ENCODE peak calls at places on chromosomes 16 and 17, in five cellular contexts. C is fibroblast of pulmonary artery, E is AG09319, Z is OCI-LY7, V is astrocyte of the spinal cord. Y is an unnamed sample.

GRCh38 chr17:57868007-57868774 is 18.3 kb upstream of the MRPS23 start:
- DNase-seq in C (peak), E (peak), Z (peak), V (peak), Y (peak)

GRCh38 chr17:31787857-31788570 is 71.0 kb downstream of the COPRS start:
- DNase-seq in C (peak), E (peak), Z (no peak), V (peak), Y (peak)

GRCh38 chr16:83441523-83441922 is 366.3 kb upstream of the HSBP1 start:
- DNase-seq in C (no peak), E (no peak), Z (no peak), V (no peak), Y (no peak)

GRCh38 chr17:10702574-10702973 is 5.2 kb downstream of the ADPRM start:
- DNase-seq in C (peak), E (no peak), Z (no peak), V (peak), Y (no peak)

GRCh38 chr16:56643080-56643778 is 4.8 kb downstream of the MT1A start:
- DNase-seq in C (peak), E (no peak), Z (no peak), V (no peak), Y (no peak)

GRCh38 chr17:69350911-69351310 is 24.0 kb upstream of the ABCA5 start:
- DNase-seq in C (no peak), E (no peak), Z (no peak), V (no peak), Y (no peak)

GRCh38 chr16:28534542-28535373 is 4.0 kb downstream of the NUPR1 start:
- DNase-seq in C (peak), E (peak), Z (no peak), V (no peak), Y (no peak)

GRCh38 chr17:73635101-73635767 is 9.0 kb downstream of the SDK2 start:
- DNase-seq in C (no peak), E (no peak), Z (no peak), V (no peak), Y (no peak)

GRCh38 chr17:45729284-45729907 is 54.7 kb upstream of the CRHR1 start:
- DNase-seq in C (no peak), E (no peak), Z (no peak), V (no peak), Y (no peak)

GRCh38 chr17:66893863-66894262 is 58.9 kb downstream of the CACNG5 start:
- DNase-seq in C (no peak), E (no peak), Z (no peak), V (no peak), Y (no peak)

GRCh38 chr16:56493131-56493530 is 26.7 kb downstream of the BBS2 start:
- DNase-seq in C (no peak), E (no peak), Z (no peak), V (no peak), Y (no peak)

GRCh38 chr17:28968269-28968913 is 17.1 kb upstream of the PHF12 start:
- DNase-seq in C (peak), E (no peak), Z (no peak), V (no peak), Y (no peak)

GRCh38 chr17:9233761-9234160 is 212.5 kb downstream of the NTN1 start:
- DNase-seq in C (no peak), E (no peak), Z (no peak), V (no peak), Y (no peak)

GRCh38 chr17:42673885-42674754 is 2.7 kb downstream of the PLEKHH3 start:
- DNase-seq in C (peak), E (no peak), Z (peak), V (peak), Y (no peak)

GRCh38 chr16:25151996-25152395 is 40.5 kb downstream of the LCMT1 start:
- DNase-seq in C (peak), E (peak), Z (no peak), V (peak), Y (peak)

GRCh38 chr17:21095735-21096134 is 31.0 kb upstream of the DHRS7B start:
- DNase-seq in C (no peak), E (no peak), Z (peak), V (no peak), Y (no peak)

GRCh38 chr16:24723663-24724062 is 5.8 kb upstream of the TNRC6A start:
- DNase-seq in C (no peak), E (no peak), Z (no peak), V (no peak), Y (no peak)

GRCh38 chr17:9728005-9728404 is 63.4 kb downstream of the DHRS7C start:
- DNase-seq in C (no peak), E (no peak), Z (no peak), V (no peak), Y (no peak)

GRCh38 chr16:76278086-76278485 is 885 bp downstream of the CNTNAP4 start:
- DNase-seq in C (no peak), E (no peak), Z (no peak), V (no peak), Y (no peak)

GRCh38 chr16:66925322-66925840 is at the start of gene RRAD:
- DNase-seq in C (peak), E (no peak), Z (no peak), V (peak), Y (no peak)

GRCh38 chr17:45021607-45022287 is 29.7 kb downstream of the DCAKD start:
- DNase-seq in C (peak), E (no peak), Z (peak), V (peak), Y (no peak)

GRCh38 chr17:72166040-72166439 is 45.2 kb downstream of the SOX9 start:
- DNase-seq in C (no peak), E (no peak), Z (no peak), V (no peak), Y (no peak)

GRCh38 chr17:69454051-69454450 is 39.6 kb downstream of the MAP2K6 start:
- DNase-seq in C (no peak), E (no peak), Z (no peak), V (no peak), Y (no peak)

GRCh38 chr16:51710186-51710585 is 559.1 kb upstream of the SALL1 start:
- DNase-seq in C (no peak), E (no peak), Z (no peak), V (no peak), Y (no peak)

GRCh38 chr17:4919511-4920047 is 12.5 kb upstream of the GP1BA start:
- DNase-seq in C (no peak), E (no peak), Z (no peak), V (no peak), Y (no peak)

GRCh38 chr17:28471127-28471453 is 2.4 kb upstream of the SLC13A2 start:
- DNase-seq in C (no peak), E (no peak), Z (no peak), V (no peak), Y (no peak)

GRCh38 chr16:12087901-12088364 is 111.4 kb downstream of the SNX29 start:
- DNase-seq in C (no peak), E (no peak), Z (peak), V (no peak), Y (no peak)

GRCh38 chr17:29401237-29401636 is 11.1 kb downstream of the TAOK1 start:
- DNase-seq in C (no peak), E (no peak), Z (peak), V (no peak), Y (no peak)

GRCh38 chr17:10061131-10061581 is 137.2 kb downstream of the GAS7 start:
- DNase-seq in C (no peak), E (peak), Z (no peak), V (peak), Y (peak)

GRCh38 chr16:59634951-59635350 is 900.8 kb upstream of the GOT2 start:
- DNase-seq in C (peak), E (no peak), Z (no peak), V (peak), Y (no peak)

GRCh38 chr16:66996324-66996982 is 8.1 kb downstream of the CES4A start:
- DNase-seq in C (peak), E (peak), Z (no peak), V (peak), Y (peak)

GRCh38 chr16:53863861-53864260 is 159.9 kb downstream of the FTO start:
- DNase-seq in C (no peak), E (no peak), Z (no peak), V (no peak), Y (no peak)

GRCh38 chr17:19332371-19333131 is 30.0 kb downstream of the B9D1 start:
- DNase-seq in C (no peak), E (no peak), Z (no peak), V (no peak), Y (no peak)

GRCh38 chr17:52170963-52171572 is 12.6 kb upstream of the CA10 start:
- DNase-seq in C (peak), E (no peak), Z (no peak), V (no peak), Y (no peak)
- TF ChIP-seq CTCF in C (peak), E (no peak), Z (peak), V (peak), Y (peak)

DNA sequence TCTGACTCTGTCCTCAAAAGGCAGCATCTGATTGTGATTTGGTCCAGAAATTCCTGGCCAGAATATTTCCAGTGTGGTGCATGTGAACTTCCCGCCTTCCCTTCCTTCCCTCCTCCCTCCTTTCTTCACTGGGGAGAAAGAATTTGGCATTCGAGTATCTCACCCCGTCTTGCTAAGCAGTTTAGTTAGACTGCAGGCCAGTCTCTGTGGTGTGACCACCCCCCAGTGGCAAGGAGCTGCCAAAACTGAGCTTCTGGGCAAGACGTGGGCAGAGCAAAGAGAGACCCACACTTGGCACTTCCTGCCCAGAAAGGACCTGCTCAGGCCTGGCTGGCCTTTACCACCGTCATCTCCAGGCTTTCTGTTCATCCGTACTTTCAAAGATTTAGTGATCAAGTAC is 36.4 kb downstream of the SNX20 start:
- DNase-seq in C (peak), E (peak), Z (no peak), V (no peak), Y (no peak)
- TF ChIP-seq CTCF in C (peak), E (peak), Z (peak), V (peak), Y (peak)

GRCh38 chr17:41639492-41640473 is 15.4 kb upstream of the KRT17 start:
- DNase-seq in C (peak), E (no peak), Z (no peak), V (no peak), Y (no peak)

GRCh38 chr17:41636652-41637051 is 12.3 kb upstream of the KRT17 start:
- DNase-seq in C (no peak), E (no peak), Z (no peak), V (no peak), Y (no peak)

GRCh38 chr17:41634639-41635038 is 10.3 kb upstream of the KRT17 start:
- DNase-seq in C (no peak), E (no peak), Z (no peak), V (no peak), Y (no peak)

GRCh38 chr17:41635121-41636097 is 11.0 kb upstream of the KRT17 start:
- DNase-seq in C (no peak), E (no peak), Z (no peak), V (no peak), Y (no peak)

DNA sequence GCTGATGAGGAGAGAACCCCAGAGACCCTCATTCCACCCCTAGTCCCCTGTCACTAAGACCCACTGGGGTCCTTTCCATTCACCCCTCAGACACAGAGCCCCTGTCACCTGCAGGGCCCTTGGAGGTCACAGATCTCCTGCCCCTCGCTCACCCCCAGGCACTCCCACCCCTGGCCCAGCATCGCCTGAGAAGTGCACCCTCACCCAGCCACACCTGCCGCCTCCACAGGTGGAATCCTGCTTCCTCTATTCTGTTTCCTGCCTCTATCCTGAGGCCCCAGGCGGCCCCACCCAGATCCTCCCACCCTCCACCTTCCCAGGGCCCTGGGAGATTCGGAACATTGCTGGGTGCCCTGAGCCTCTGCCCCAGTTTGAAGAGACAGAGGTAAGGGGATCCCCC is 13.8 kb upstream of the KRT17 start:
- DNase-seq in C (no peak), E (no peak), Z (no peak), V (no peak), Y (no peak)
- TF ChIP-seq CTCF in C (no peak), E (no peak), Z (no peak), V (no peak), Y (no peak)

GRCh38 chr16:49112754-49113153 is 168.9 kb downstream of the CBLN1 start:
- DNase-seq in C (no peak), E (no peak), Z (no peak), V (no peak), Y (no peak)
- TF ChIP-seq CTCF in C (no peak), E (no peak), Z (no peak), V (no peak), Y (no peak)

GRCh38 chr16:88022076-88023042 is 71.1 kb downstream of the BANP start:
- DNase-seq in C (no peak), E (no peak), Z (no peak), V (no peak), Y (no peak)
- TF ChIP-seq CTCF in C (no peak), E (no peak), Z (no peak), V (no peak), Y (no peak)

GRCh38 chr17:51355314-51356083 is 95.2 kb downstream of the UTP18 start:
- DNase-seq in C (no peak), E (no peak), Z (no peak), V (no peak), Y (no peak)
- TF ChIP-seq CTCF in C (no peak), E (no peak), Z (no peak), V (no peak), Y (no peak)

DNA sequence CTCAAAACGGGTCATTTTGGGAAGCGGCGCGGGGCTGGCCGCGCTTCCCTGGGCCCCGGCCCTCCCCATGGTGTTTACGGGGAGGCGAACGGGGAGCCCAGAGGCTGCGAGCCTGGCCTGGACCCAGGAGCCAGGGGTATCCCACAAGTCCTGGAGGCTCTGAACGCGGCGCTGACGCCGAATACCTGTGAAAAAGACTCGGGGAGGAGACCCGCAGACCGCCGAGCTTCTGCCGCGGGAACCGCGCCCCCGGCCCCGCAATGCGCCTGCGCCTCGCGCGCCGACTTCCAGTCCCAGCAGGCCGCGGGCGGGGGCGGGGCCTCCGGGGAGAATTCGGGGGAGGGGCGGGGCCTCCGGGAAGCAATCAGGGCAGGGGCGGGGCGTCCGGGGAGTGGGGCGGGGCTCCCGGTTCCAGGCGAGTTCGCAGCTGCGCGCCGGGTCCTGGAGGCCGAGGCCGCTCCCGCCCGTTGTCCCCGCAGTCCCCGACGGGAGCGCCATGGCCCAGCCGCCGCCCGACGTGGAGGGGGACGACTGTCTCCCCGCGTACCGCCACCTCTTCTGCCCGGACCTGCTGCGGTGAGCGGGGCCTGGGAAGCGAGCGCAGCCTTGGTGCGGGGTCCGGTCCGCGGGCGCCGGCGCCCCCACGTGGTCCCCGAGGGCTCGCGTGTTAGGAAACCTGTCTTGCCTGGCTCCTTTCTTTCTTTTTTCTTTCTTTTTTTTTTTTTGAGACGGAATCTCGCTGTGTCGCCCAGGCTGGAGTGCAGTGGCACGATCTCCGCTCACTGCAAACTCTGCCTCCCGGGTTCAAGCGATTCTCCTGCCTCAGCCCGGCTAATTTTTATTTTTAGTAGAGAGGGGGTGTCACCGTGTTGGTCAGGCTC is at the start of gene DECR2:
- DNase-seq in C (peak), E (no peak), Z (peak), V (peak), Y (peak)
- TF ChIP-seq CTCF in C (peak), E (peak), Z (peak), V (peak), Y (peak)

Y was measured in astrocyte of the cerebellum.